ENCODE peak calls at places on chromosome 9, in five cellular contexts. One of them, this sample, is unnamed.
A peak's percentile ranks its signal among the peaks of the same experiment; 100 is the strongest.

GRCh38 chr9:92715488-92716231 is 45.7 kb upstream of the IPPK start:
- DNase-seq in astrocyte of the spinal cord: no peak
- DNase-seq in PC-3: no peak
- DNase-seq in kidney epithelial cell: no peak
- DNase-seq in NB4: peak; percentile 18
- DNase-seq in this sample: no peak

GRCh38 chr9:95077053-95077765 is 240.3 kb downstream of the FANCC start:
- DNase-seq in kidney epithelial cell: no peak
- DNase-seq in astrocyte of the spinal cord: no peak
- DNase-seq in NB4: no peak
- DNase-seq in PC-3: no peak
- DNase-seq in this sample: no peak

GRCh38 chr9:87194471-87194870 is 247.2 kb upstream of the GAS1 start:
- DNase-seq in astrocyte of the spinal cord: peak; percentile 90
- DNase-seq in NB4: no peak
- DNase-seq in kidney epithelial cell: peak; percentile 95
- DNase-seq in PC-3: no peak
- DNase-seq in this sample: peak; percentile 76

GRCh38 chr9:94812343-94812742 is 85.8 kb downstream of the AOPEP start:
- DNase-seq in NB4: no peak
- DNase-seq in kidney epithelial cell: peak; percentile 83
- DNase-seq in PC-3: peak; percentile 71
- DNase-seq in astrocyte of the spinal cord: peak; percentile 74
- DNase-seq in this sample: no peak

GRCh38 chr9:92706218-92706940 is 36.4 kb upstream of the IPPK start:
- DNase-seq in kidney epithelial cell: no peak
- DNase-seq in astrocyte of the spinal cord: no peak
- DNase-seq in NB4: peak; percentile 58
- DNase-seq in PC-3: peak; percentile 60
- DNase-seq in this sample: no peak

GRCh38 chr9:131312246-131312645 is 22.7 kb downstream of the PLPP7 start:
- DNase-seq in NB4: no peak
- DNase-seq in PC-3: no peak
- DNase-seq in astrocyte of the spinal cord: no peak
- DNase-seq in kidney epithelial cell: no peak
- DNase-seq in this sample: no peak

GRCh38 chr9:110828148-110828730 is 159.6 kb downstream of the MUSK start:
- DNase-seq in PC-3: no peak
- DNase-seq in astrocyte of the spinal cord: peak; percentile 72
- DNase-seq in kidney epithelial cell: no peak
- DNase-seq in NB4: no peak
- DNase-seq in this sample: no peak

GRCh38 chr9:36937951-36938350 is 96.1 kb downstream of the PAX5 start:
- DNase-seq in NB4: no peak
- DNase-seq in PC-3: no peak
- DNase-seq in astrocyte of the spinal cord: no peak
- DNase-seq in kidney epithelial cell: no peak
- DNase-seq in this sample: no peak

GRCh38 chr9:91758491-91758981 is 191.5 kb downstream of the ROR2 start:
- DNase-seq in PC-3: peak; percentile 46
- DNase-seq in astrocyte of the spinal cord: peak; percentile 33
- DNase-seq in kidney epithelial cell: no peak
- DNase-seq in NB4: peak; percentile 72
- DNase-seq in this sample: no peak

GRCh38 chr9:2674141-2674824 is 43.0 kb upstream of the KCNV2 start:
- DNase-seq in NB4: no peak
- DNase-seq in astrocyte of the spinal cord: no peak
- DNase-seq in PC-3: no peak
- DNase-seq in kidney epithelial cell: no peak
- DNase-seq in this sample: no peak

GRCh38 chr9:76652894-76653293 is 111.3 kb upstream of the PCA3 start:
- DNase-seq in PC-3: no peak
- DNase-seq in kidney epithelial cell: no peak
- DNase-seq in astrocyte of the spinal cord: peak; percentile 25
- DNase-seq in NB4: peak; percentile 83
- DNase-seq in this sample: no peak

DNA sequence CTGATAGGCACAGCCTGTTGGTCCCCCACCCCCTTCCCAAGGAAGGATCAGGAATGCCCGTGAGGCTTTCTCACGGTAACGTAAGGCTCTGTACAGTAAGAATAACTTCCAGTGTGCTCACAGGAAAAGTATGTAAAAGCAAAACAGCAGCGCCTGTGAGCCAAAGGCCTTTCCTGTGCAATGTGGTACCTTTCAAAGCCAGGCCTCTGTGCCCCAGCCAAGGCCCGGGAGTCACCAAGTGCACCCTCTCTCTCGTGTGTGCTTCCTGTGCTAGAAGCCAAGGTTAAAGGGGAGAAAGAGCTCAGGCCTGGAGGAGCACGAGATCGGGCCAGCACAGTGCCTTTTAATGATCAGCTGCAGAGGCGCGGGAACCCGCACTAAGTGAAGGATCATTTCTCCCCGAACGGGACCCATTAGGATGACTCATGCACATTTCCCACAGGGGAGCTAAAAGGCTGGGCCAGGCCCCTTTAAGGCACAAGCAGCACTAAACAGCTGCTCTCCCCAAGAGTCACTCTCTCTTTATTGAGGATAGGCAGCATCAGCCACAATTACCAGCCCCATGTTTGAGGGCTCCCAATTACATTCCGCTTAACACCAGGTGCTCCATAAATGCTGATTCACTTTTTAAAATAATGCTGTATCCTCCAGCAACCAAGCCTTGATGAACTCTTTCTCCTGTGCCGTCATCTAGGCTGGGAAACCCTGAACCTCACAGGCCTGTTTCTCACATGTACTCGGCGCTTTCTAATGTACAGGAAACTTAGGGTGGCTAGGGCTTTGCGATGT is 42.8 kb downstream of the SHB start:
- DNase-seq in NB4: peak; percentile 72
- DNase-seq in PC-3: peak; percentile 82
- DNase-seq in kidney epithelial cell: peak; percentile 92
- DNase-seq in astrocyte of the spinal cord: peak; percentile 96
- DNase-seq in this sample: peak; percentile 83
- H3K4me3 ChIP-seq in NB4: no peak overlapping the region
- H3K4me3 ChIP-seq in PC-3: peak overlapping the region; percentile 50
- H3K4me3 ChIP-seq in kidney epithelial cell: no peak overlapping the region
- H3K4me3 ChIP-seq in astrocyte of the spinal cord: no peak overlapping the region
- H3K4me3 ChIP-seq in this sample: no peak overlapping the region

GRCh38 chr9:122370303-122370702 is 521 bp upstream of the PTGS1 start:
- DNase-seq in NB4: peak; percentile 71
- DNase-seq in kidney epithelial cell: no peak
- DNase-seq in astrocyte of the spinal cord: no peak
- DNase-seq in PC-3: no peak
- DNase-seq in this sample: no peak

GRCh38 chr9:122371851-122372250 is 1.0 kb downstream of the PTGS1 start:
- DNase-seq in PC-3: no peak
- DNase-seq in NB4: no peak
- DNase-seq in astrocyte of the spinal cord: no peak
- DNase-seq in kidney epithelial cell: no peak
- DNase-seq in this sample: no peak

GRCh38 chr9:122372856-122373845 is 2.3 kb downstream of the PTGS1 start:
- DNase-seq in PC-3: no peak
- DNase-seq in NB4: no peak
- DNase-seq in kidney epithelial cell: no peak
- DNase-seq in astrocyte of the spinal cord: no peak
- DNase-seq in this sample: no peak

GRCh38 chr9:122368642-122369041 is 2.2 kb upstream of the PTGS1 start:
- DNase-seq in NB4: no peak
- DNase-seq in PC-3: no peak
- DNase-seq in astrocyte of the spinal cord: no peak
- DNase-seq in kidney epithelial cell: no peak
- DNase-seq in this sample: no peak

GRCh38 chr9:122370869-122371467 is at the start of gene PTGS1:
- DNase-seq in astrocyte of the spinal cord: no peak
- DNase-seq in NB4: peak; percentile 81
- DNase-seq in kidney epithelial cell: no peak
- DNase-seq in PC-3: no peak
- DNase-seq in this sample: no peak
- H3K4me3 ChIP-seq in astrocyte of the spinal cord: no peak within 1 kb of the TSS
- H3K4me3 ChIP-seq in NB4: peak within 1 kb of the TSS; percentile 56
- H3K4me3 ChIP-seq in kidney epithelial cell: peak within 1 kb of the TSS; percentile 21
- H3K4me3 ChIP-seq in PC-3: peak within 1 kb of the TSS; percentile 50
- H3K4me3 ChIP-seq in this sample: peak within 1 kb of the TSS; percentile 49

GRCh38 chr9:133701321-133701980 is 36.7 kb downstream of the SARDH start:
- DNase-seq in astrocyte of the spinal cord: no peak
- DNase-seq in NB4: no peak
- DNase-seq in PC-3: no peak
- DNase-seq in kidney epithelial cell: no peak
- DNase-seq in this sample: no peak

GRCh38 chr9:133704711-133705181 is 33.4 kb downstream of the SARDH start:
- DNase-seq in astrocyte of the spinal cord: no peak
- DNase-seq in NB4: no peak
- DNase-seq in kidney epithelial cell: no peak
- DNase-seq in PC-3: no peak
- DNase-seq in this sample: no peak

GRCh38 chr9:133701981-133702797 is 36.0 kb downstream of the SARDH start:
- DNase-seq in PC-3: no peak
- DNase-seq in NB4: peak; percentile 84
- DNase-seq in kidney epithelial cell: no peak
- DNase-seq in astrocyte of the spinal cord: no peak
- DNase-seq in this sample: no peak

GRCh38 chr9:133703571-133704399 is 34.4 kb downstream of the SARDH start:
- DNase-seq in kidney epithelial cell: no peak
- DNase-seq in astrocyte of the spinal cord: no peak
- DNase-seq in PC-3: no peak
- DNase-seq in NB4: no peak
- DNase-seq in this sample: no peak

GRCh38 chr9:133702798-133703570 is 35.2 kb downstream of the SARDH start:
- DNase-seq in astrocyte of the spinal cord: no peak
- DNase-seq in PC-3: no peak
- DNase-seq in kidney epithelial cell: no peak
- DNase-seq in NB4: no peak
- DNase-seq in this sample: no peak
- H3K4me3 ChIP-seq in astrocyte of the spinal cord: peak overlapping the region; percentile 12
- H3K4me3 ChIP-seq in PC-3: no peak overlapping the region
- H3K4me3 ChIP-seq in kidney epithelial cell: no peak overlapping the region
- H3K4me3 ChIP-seq in NB4: peak overlapping the region; percentile 56
- H3K4me3 ChIP-seq in this sample: peak overlapping the region; percentile 13

GRCh38 chr9:14793389-14793788 is 70.9 kb upstream of the CER1 start:
- DNase-seq in kidney epithelial cell: no peak
- DNase-seq in PC-3: no peak
- DNase-seq in NB4: no peak
- DNase-seq in astrocyte of the spinal cord: no peak
- DNase-seq in this sample: no peak
- H3K4me3 ChIP-seq in kidney epithelial cell: no peak overlapping the region
- H3K4me3 ChIP-seq in PC-3: no peak overlapping the region
- H3K4me3 ChIP-seq in NB4: no peak overlapping the region
- H3K4me3 ChIP-seq in astrocyte of the spinal cord: no peak overlapping the region
- H3K4me3 ChIP-seq in this sample: no peak overlapping the region

DNA sequence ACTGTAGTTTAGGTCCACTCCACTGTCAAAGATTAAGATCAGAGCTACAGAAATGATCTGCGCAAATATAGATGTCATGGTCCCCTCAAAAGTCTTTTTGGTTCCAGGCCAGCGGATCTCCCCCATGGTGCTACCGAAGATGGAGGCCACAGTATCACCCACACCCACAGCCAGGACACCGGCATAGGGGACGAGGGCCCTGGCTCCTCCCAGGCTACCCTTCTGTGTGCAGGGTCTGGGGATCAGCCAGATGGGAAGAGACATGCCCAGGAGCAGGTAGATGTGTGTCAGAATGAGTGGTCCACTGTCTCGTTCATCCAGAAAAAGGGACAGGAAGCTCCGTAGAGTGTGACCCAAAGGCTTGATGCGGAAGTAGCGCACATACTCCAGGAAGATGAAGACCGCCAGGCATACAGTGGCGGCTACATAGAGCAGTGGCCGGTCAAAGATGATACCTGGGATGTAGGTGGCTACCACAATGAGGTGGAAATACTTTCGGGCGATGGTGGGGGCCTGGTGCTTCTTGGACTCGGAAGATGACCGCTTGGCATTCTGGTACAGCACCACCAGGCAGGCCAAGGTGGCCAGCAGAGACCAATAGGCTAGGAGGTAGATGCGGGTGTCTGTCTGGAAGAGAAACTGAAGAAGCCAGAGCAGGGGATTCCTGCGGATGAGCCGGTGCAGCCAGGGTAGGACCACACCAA is 1.5 kb downstream of the DOLK start:
- DNase-seq in kidney epithelial cell: no peak
- DNase-seq in astrocyte of the spinal cord: no peak
- DNase-seq in PC-3: no peak
- DNase-seq in NB4: no peak
- DNase-seq in this sample: no peak
- H3K4me3 ChIP-seq in kidney epithelial cell: no peak overlapping the region
- H3K4me3 ChIP-seq in astrocyte of the spinal cord: no peak overlapping the region
- H3K4me3 ChIP-seq in PC-3: no peak overlapping the region
- H3K4me3 ChIP-seq in NB4: no peak overlapping the region
- H3K4me3 ChIP-seq in this sample: no peak overlapping the region

GRCh38 chr9:70135176-70135575 is 91.5 kb downstream of the MAMDC2 start:
- DNase-seq in PC-3: no peak
- DNase-seq in astrocyte of the spinal cord: no peak
- DNase-seq in NB4: no peak
- DNase-seq in kidney epithelial cell: no peak
- DNase-seq in this sample: no peak
- H3K4me3 ChIP-seq in PC-3: no peak overlapping the region
- H3K4me3 ChIP-seq in astrocyte of the spinal cord: no peak overlapping the region
- H3K4me3 ChIP-seq in NB4: no peak overlapping the region
- H3K4me3 ChIP-seq in kidney epithelial cell: no peak overlapping the region
- H3K4me3 ChIP-seq in this sample: no peak overlapping the region